ENCODE peak calls at places on chromosomes 12 and 14, in ten cellular contexts. M, F, S, K, G, I, Q, N, W and V are unnamed samples.

GRCh38 chr12:115172521-115172920 is 488.5 kb upstream of the TBX3 start:
- DNase-seq in F (no peak), I (no peak), Q (no peak), K (no peak), M (no peak), W (peak; percentile 43), G (no peak), N (no peak), S (no peak), V (no peak)

GRCh38 chr14:72826039-72826438 is 67.9 kb downstream of the DPF3 start:
- DNase-seq in F (no peak), G (no peak), M (no peak), N (no peak), K (no peak), S (no peak), I (no peak), W (no peak), Q (no peak), V (no peak)

GRCh38 chr12:124170756-124171155 is 124.1 kb upstream of the RFLNA start:
- DNase-seq in F (no peak), I (no peak), S (no peak), N (no peak), G (no peak), K (no peak), W (no peak), M (no peak), Q (no peak), V (no peak)

GRCh38 chr14:32472512-32473472 is 143.7 kb downstream of the AKAP6 start:
- DNase-seq in I (peak; percentile 10), S (no peak), K (peak; percentile 79), M (peak; percentile 62), G (no peak), Q (no peak), F (peak; percentile 1), W (no peak), N (no peak), V (no peak)

GRCh38 chr12:52454411-52455201 is 2.7 kb upstream of the KRT6B start:
- DNase-seq in W (no peak), K (no peak), N (no peak), Q (no peak), M (peak; percentile 82), S (no peak), I (no peak), F (no peak), G (no peak), V (no peak)

GRCh38 chr12:31386364-31386777 is 60.4 kb upstream of the SINHCAF start:
- DNase-seq in Q (no peak), M (no peak), K (no peak), I (no peak), G (no peak), S (no peak), W (no peak), N (no peak), F (no peak), V (no peak)

GRCh38 chr12:120000556-120000955 is 11.5 kb downstream of the BICDL1 start:
- DNase-seq in I (no peak), S (no peak), K (no peak), F (no peak), Q (no peak), W (no peak), G (no peak), N (no peak), M (no peak), V (no peak)

GRCh38 chr12:56299308-56299852 is 750 bp downstream of the CS start:
- DNase-seq in K (no peak), G (no peak), I (no peak), M (peak; percentile 43), F (no peak), S (no peak), Q (peak; percentile 8), N (no peak), W (no peak), V (no peak)

GRCh38 chr12:52404951-52405350 is 1.2 kb downstream of the KRT82 start:
- DNase-seq in G (no peak), S (no peak), N (no peak), I (no peak), M (peak; percentile 32), F (no peak), K (no peak), W (no peak), Q (no peak), V (no peak)

GRCh38 chr14:35158951-35159653 is 36.8 kb downstream of the PRORP start:
- DNase-seq in K (no peak), F (no peak), Q (no peak), S (no peak), I (no peak), N (no peak), M (no peak), W (no peak), G (no peak), V (no peak)

GRCh38 chr12:7108042-7108927 is 729 bp downstream of the C1RL start:
- DNase-seq in K (peak; percentile 50), I (peak; percentile 90), N (peak; percentile 85), W (peak; percentile 80), G (peak; percentile 60), S (peak; percentile 79), Q (peak; percentile 52), M (no peak), F (peak; percentile 34), V (peak; percentile 61)

GRCh38 chr12:29073631-29074239 is 75.3 kb upstream of the FAR2 start:
- DNase-seq in G (no peak), W (no peak), Q (no peak), M (peak; percentile 74), S (no peak), I (peak; percentile 4), F (no peak), K (no peak), N (no peak), V (no peak)

GRCh38 chr12:67515679-67516363 is 132.7 kb upstream of the DYRK2 start:
- DNase-seq in K (no peak), Q (no peak), S (peak; percentile 44), F (peak; percentile 81), N (no peak), I (no peak), W (no peak), M (no peak), G (no peak), V (peak; percentile 27)

GRCh38 chr14:68563256-68564131 is 229.4 kb downstream of the ZFP36L1 start:
- DNase-seq in N (no peak), S (no peak), G (no peak), M (no peak), F (no peak), K (no peak), W (peak; percentile 74), Q (no peak), I (no peak), V (no peak)

GRCh38 chr12:67420506-67420905 is 151.3 kb downstream of the CAND1 start:
- DNase-seq in N (no peak), G (no peak), W (no peak), M (no peak), I (no peak), Q (no peak), F (no peak), S (no peak), K (no peak), V (no peak)

GRCh38 chr14:90848944-90849731 is 32.9 kb upstream of the TTC7B start:
- DNase-seq in Q (no peak), W (no peak), F (no peak), K (no peak), S (no peak), G (no peak), I (no peak), N (no peak), M (no peak), V (no peak)

GRCh38 chr14:68506645-68507405 is 286.0 kb downstream of the ZFP36L1 start:
- DNase-seq in M (no peak), G (no peak), F (no peak), S (peak; percentile 64), Q (no peak), W (peak; percentile 12), K (no peak), N (peak; percentile 47), I (no peak), V (no peak)

GRCh38 chr12:54191550-54192022 is 2.8 kb upstream of the SMUG1 start:
- DNase-seq in G (peak; percentile 69), Q (peak; percentile 61), F (peak; percentile 70), S (peak; percentile 76), N (peak; percentile 77), W (peak; percentile 81), I (peak; percentile 80), K (peak; percentile 80), M (peak; percentile 91), V (peak; percentile 77)

GRCh38 chr12:115611477-115611876 is 666.0 kb downstream of the MED13L start:
- DNase-seq in G (no peak), K (no peak), F (no peak), N (no peak), W (no peak), Q (no peak), M (no peak), I (no peak), S (no peak), V (no peak)

GRCh38 chr14:95191445-95192199 is 34.3 kb upstream of the DICER1 start:
- DNase-seq in G (no peak), Q (no peak), N (no peak), M (no peak), W (no peak), S (no peak), I (no peak), K (no peak), F (no peak), V (no peak)

GRCh38 chr12:59651230-59651920 is 55.5 kb downstream of the SLC16A7 start:
- DNase-seq in N (no peak), K (no peak), G (no peak), F (no peak), S (no peak), Q (no peak), W (no peak), M (peak; percentile 92), I (peak; percentile 20), V (no peak)

GRCh38 chr14:51653855-51654548 is 2.3 kb downstream of the FRMD6 start:
- DNase-seq in S (no peak), Q (no peak), W (no peak), F (no peak), K (no peak), I (no peak), N (no peak), G (no peak), M (no peak), V (no peak)

GRCh38 chr12:125518074-125518473 is 452.8 kb downstream of the AACS start:
- DNase-seq in G (no peak), Q (no peak), N (no peak), S (no peak), K (no peak), W (no peak), I (no peak), M (peak; percentile 9), F (no peak), V (no peak)

GRCh38 chr12:68310370-68310769 is 21.8 kb downstream of the MDM1 start:
- DNase-seq in W (no peak), G (no peak), Q (no peak), F (no peak), S (no peak), K (no peak), M (no peak), I (peak; percentile 47), N (no peak), V (no peak)

GRCh38 chr14:95513261-95513660 is 3.2 kb downstream of the SYNE3 start:
- DNase-seq in F (no peak), M (no peak), N (no peak), I (no peak), K (no peak), Q (no peak), W (no peak), S (no peak), G (no peak), V (no peak)

GRCh38 chr12:6200266-6201198 is at the start of gene CD9:
- DNase-seq in S (no peak), K (peak; percentile 67), Q (no peak), I (peak; percentile 94), N (peak; percentile 82), W (peak; percentile 81), F (no peak), M (peak; percentile 68), G (no peak), V (peak; percentile 14)

GRCh38 chr14:33430414-33430813 is 491.7 kb downstream of the NPAS3 start:
- DNase-seq in W (no peak), Q (no peak), N (no peak), S (no peak), I (no peak), M (no peak), G (no peak), F (no peak), K (no peak), V (no peak)

GRCh38 chr14:81406863-81407262 is 6.7 kb upstream of the STON2 start:
- DNase-seq in N (no peak), G (no peak), Q (no peak), W (peak; percentile 24), K (no peak), M (no peak), F (peak; percentile 54), I (no peak), S (no peak), V (no peak)